ENCODE peak calls at places on chromosomes 6 and 20, in four cellular contexts. F is GM12878, B is H1, U is K562. X is an unnamed sample.

GRCh38 chr20:61497029-61497627 is 245.1 kb downstream of the CDH4 start:
- DNase-seq in U (no peak), F (no peak), B (no peak), X (no peak)

GRCh38 chr20:46364670-46365482 is 41.5 kb downstream of the ELMO2 start:
- DNase-seq in U (no peak), F (no peak), B (no peak), X (no peak)

GRCh38 chr6:148423133-148423532 is 80.5 kb downstream of the SASH1 start:
- DNase-seq in F (no peak), U (no peak), B (no peak), X (peak)

GRCh38 chr20:48544402-48545333 is 283.1 kb downstream of the PREX1 start:
- DNase-seq in B (no peak), U (no peak), F (no peak), X (no peak)

GRCh38 chr20:47196091-47197081 is 160.1 kb downstream of the ZMYND8 start:
- DNase-seq in F (peak), B (peak), U (peak), X (peak)

GRCh38 chr20:46575794-46576495 is 25.5 kb upstream of the OCSTAMP start:
- DNase-seq in F (no peak), U (no peak), B (no peak), X (no peak)

GRCh38 chr6:169190144-169190584 is 63.5 kb downstream of the THBS2 start:
- DNase-seq in U (no peak), F (no peak), B (no peak), X (peak)

GRCh38 chr6:149135809-149136208 is 181.7 kb upstream of the TAB2 start:
- DNase-seq in B (no peak), U (no peak), F (no peak), X (no peak)

GRCh38 chr6:142339969-142340368 is 38.2 kb downstream of the ADGRG6 start:
- DNase-seq in U (no peak), F (no peak), B (no peak), X (no peak)

GRCh38 chr20:38973546-38974120 is 11.5 kb downstream of the DHX35 start:
- DNase-seq in B (no peak), U (no peak), F (no peak), X (peak)

GRCh38 chr6:116446399-116446798 is 14.8 kb upstream of the CALHM6 start:
- DNase-seq in B (no peak), F (no peak), U (no peak), X (no peak)

GRCh38 chr20:50996901-50997830 is 25.7 kb downstream of the KCNG1 start:
- DNase-seq in F (no peak), B (no peak), U (no peak), X (peak)

GRCh38 chr6:15457903-15458530 is 204.8 kb downstream of the DTNBP1 start:
- DNase-seq in F (peak), U (no peak), B (no peak), X (no peak)

GRCh38 chr6:43911625-43912577 is 141.9 kb downstream of the VEGFA start:
- DNase-seq in B (peak), F (no peak), U (no peak), X (no peak)

GRCh38 chr6:75752365-75752764 is 3.3 kb downstream of the MYO6 start:
- DNase-seq in F (no peak), B (no peak), U (no peak), X (peak)

GRCh38 chr6:108737594-108738546 is 110.4 kb upstream of the ARMC2 start:
- DNase-seq in U (peak), F (no peak), B (no peak), X (peak)
- TF ChIP-seq CHD1 in U (no peak), F (no peak), B (no peak), X (no peak)

DNA sequence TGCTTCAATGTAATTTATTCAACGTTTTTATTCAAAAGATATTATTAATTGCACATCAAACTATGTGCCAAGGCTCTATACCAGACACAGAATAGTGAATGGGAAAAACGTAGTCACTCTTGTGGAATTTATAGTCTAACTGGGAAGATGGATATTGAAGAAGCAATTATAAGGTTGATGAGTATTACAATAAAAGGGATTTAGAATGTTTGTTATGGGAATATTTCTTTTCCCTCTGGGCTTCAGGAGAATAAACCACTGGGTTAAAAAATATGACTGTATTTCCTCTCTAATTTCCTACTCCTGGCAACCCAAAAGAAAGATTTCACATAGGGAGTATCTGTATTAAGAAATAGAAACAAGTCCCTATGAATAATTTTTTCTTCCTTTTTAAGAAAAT is 25.1 kb upstream of the UTRN start:
- DNase-seq in B (no peak), U (no peak), F (no peak), X (no peak)
- TF ChIP-seq CHD1 in B (no peak), U (no peak), F (no peak), X (no peak)

DNA sequence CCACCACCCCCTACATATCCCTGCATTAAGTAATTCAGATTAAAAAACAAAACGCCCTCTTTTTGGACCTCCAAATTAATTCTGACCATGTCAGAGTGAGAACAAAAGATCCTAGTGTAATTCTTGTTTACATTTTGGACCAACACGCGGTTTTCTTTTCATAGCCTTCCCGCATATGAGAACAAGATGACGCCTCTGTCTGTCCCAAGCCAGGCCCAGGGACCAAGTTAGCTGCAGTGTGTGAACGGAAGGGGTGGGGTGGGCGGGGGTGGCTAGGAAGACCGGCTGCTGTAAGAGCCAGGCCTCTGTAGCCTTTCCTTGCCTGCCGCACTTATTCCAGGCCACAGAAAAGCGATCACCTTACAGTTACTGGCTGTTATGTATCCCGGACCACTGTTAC is 68.0 kb downstream of the PLCG1 start:
- DNase-seq in B (no peak), U (no peak), F (no peak), X (no peak)
- TF ChIP-seq CHD1 in B (no peak), U (no peak), F (no peak), X (no peak)

DNA sequence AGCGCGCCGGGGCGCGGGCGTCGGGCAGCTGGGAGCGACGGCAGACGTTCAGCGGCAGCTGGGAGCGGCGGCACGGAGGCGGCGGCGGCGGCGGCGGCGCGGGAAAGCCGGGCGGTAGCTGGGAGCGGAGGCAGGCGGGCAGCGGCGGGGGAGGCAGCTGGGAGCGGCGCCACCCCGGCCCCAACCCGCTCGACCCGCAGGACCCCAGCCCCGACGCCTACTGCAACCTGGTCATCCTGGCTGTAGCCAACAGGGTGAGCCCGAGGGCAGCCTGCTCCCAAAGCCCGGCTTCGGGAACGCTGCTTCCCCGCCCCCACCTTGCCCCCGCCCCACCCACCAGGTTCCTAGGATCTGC is 8.9 kb downstream of the CCM2L start:
- DNase-seq in U (peak), B (no peak), F (no peak), X (no peak)
- TF ChIP-seq CHD1 in U (no peak), B (no peak), F (no peak), X (no peak)

X was measured in IMR-90.